ENCODE peak calls at places on chromosomes 12 and 14, in eight cellular contexts. Q is neural progenitor cell, O is AG10803, N is IMR-90, D is foreskin fibroblast, T is B cell, W is gastrocnemius medialis, Z is MM.1S. F is an unnamed sample.

GRCh38 chr14:105864651-105865265 is 338.4 kb downstream of the TMEM121 start:
- DNase-seq in Q (no peak), O (no peak), N (no peak), D (no peak), T (no peak), W (peak), Z (no peak), F (no peak)

GRCh38 chr12:124915249-124916236 is 1.1 kb upstream of the UBC start:
- DNase-seq in Q (peak), O (peak), N (peak), D (no peak), T (peak), W (peak), Z (peak), F (no peak)

GRCh38 chr12:29782285-29782820 is 1.4 kb downstream of the TMTC1 start:
- DNase-seq in Q (peak), O (peak), N (peak), D (peak), T (no peak), W (peak), Z (peak), F (peak)

GRCh38 chr12:93226356-93226755 is 151.4 kb upstream of the NUDT4 start:
- DNase-seq in Q (no peak), O (no peak), N (peak), D (peak), T (no peak), W (no peak), Z (no peak), F (no peak)

GRCh38 chr12:45122776-45123380 is 72.0 kb upstream of the DBX2 start:
- DNase-seq in Q (peak), O (peak), N (peak), D (peak), T (no peak), W (no peak), Z (peak), F (no peak)

GRCh38 chr12:28586481-28586880 is 396.2 kb downstream of the CCDC91 start:
- DNase-seq in Q (no peak), O (no peak), N (no peak), D (no peak), T (no peak), W (no peak), Z (no peak), F (no peak)

GRCh38 chr14:88005978-88006851 is 1.3 kb downstream of the GPR65 start:
- DNase-seq in Q (no peak), O (peak), N (no peak), D (no peak), T (peak), W (peak), Z (no peak), F (peak)

GRCh38 chr12:104163631-104164030 is 25.6 kb upstream of the NFYB start:
- DNase-seq in Q (no peak), O (no peak), N (no peak), D (no peak), T (no peak), W (no peak), Z (no peak), F (no peak)

GRCh38 chr12:77746108-77746507 is 84.6 kb upstream of the NAV3 start:
- DNase-seq in Q (no peak), O (peak), N (peak), D (no peak), T (no peak), W (no peak), Z (peak), F (peak)

GRCh38 chr12:52152905-52153317 is 38.9 kb downstream of the KRT80 start:
- DNase-seq in Q (no peak), O (no peak), N (no peak), D (no peak), T (no peak), W (no peak), Z (no peak), F (no peak)
- TF ChIP-seq CTCF in Q (no peak), O (no peak), N (no peak), D (no peak), T (no peak), W (no peak), Z (no peak), F (no peak)

GRCh38 chr12:43722621-43723020 is 36.0 kb downstream of the PUS7L start:
- DNase-seq in Q (peak), O (no peak), N (no peak), D (no peak), T (no peak), W (no peak), Z (no peak), F (no peak)

GRCh38 chr12:43728117-43728516 is 30.5 kb downstream of the PUS7L start:
- DNase-seq in Q (no peak), O (peak), N (no peak), D (no peak), T (no peak), W (no peak), Z (peak), F (no peak)

GRCh38 chr12:43728698-43729097 is 29.9 kb downstream of the PUS7L start:
- DNase-seq in Q (no peak), O (no peak), N (no peak), D (no peak), T (no peak), W (no peak), Z (no peak), F (no peak)

DNA sequence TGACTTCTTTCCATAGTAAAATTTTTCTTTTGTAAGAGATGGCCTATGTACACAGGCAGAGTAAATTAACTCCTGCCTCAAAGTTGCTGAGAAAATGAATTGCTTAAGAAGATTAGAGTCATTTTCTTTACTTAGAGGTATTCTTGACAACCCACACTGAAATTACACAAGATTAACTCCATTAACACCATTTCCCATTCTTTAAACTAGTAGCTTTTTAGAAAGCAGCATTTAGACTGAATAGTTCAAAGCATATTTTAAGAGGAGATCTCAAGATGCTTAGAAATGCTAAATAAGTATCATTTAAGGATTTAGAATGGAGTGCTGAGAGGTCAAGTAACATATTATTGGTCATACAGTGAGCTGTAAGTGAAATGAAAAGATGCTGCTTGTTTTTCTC is 35.5 kb downstream of the PUS7L start:
- DNase-seq in Q (peak), O (no peak), N (no peak), D (no peak), T (no peak), W (no peak), Z (no peak), F (no peak)
- TF ChIP-seq CTCF in Q (no peak), O (no peak), N (no peak), D (no peak), T (no peak), W (no peak), Z (no peak), F (no peak)

DNA sequence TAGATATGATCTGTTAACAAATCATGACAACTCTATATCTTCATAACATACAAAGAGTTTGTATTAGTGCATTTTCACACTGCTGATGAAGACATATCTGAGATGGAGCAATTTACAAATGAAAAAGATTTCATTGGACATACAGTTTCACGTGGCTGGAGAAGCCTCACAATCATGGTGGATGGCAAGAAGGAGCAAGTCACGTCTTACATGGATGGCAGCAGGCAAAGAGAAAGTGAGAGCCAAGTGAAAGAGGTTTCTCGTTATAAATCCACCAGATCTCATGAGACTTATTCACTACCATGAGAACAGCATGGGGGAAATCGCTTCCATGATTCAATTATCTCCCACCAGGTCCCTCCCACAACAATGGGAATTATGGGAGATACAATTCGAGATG is 157.6 kb downstream of the DUSP6 start:
- DNase-seq in Q (no peak), O (no peak), N (no peak), D (no peak), T (no peak), W (no peak), Z (no peak), F (no peak)
- TF ChIP-seq CTCF in Q (no peak), O (no peak), N (no peak), D (no peak), T (no peak), W (no peak), Z (no peak), F (no peak)

GRCh38 chr14:31326111-31326510 is 94.2 kb downstream of the HEATR5A start:
- DNase-seq in Q (no peak), O (peak), N (peak), D (peak), T (no peak), W (no peak), Z (no peak), F (no peak)
- TF ChIP-seq CTCF in Q (no peak), O (peak), N (peak), D (peak), T (no peak), W (no peak), Z (no peak), F (peak)

GRCh38 chr14:82009993-82010392 is 476.3 kb upstream of the SEL1L start:
- DNase-seq in Q (no peak), O (no peak), N (no peak), D (no peak), T (no peak), W (no peak), Z (no peak), F (no peak)

GRCh38 chr14:82003418-82003817 is 469.8 kb upstream of the SEL1L start:
- DNase-seq in Q (no peak), O (no peak), N (no peak), D (no peak), T (no peak), W (no peak), Z (no peak), F (no peak)

GRCh38 chr14:82011460-82011859 is 477.8 kb upstream of the SEL1L start:
- DNase-seq in Q (no peak), O (no peak), N (no peak), D (no peak), T (no peak), W (no peak), Z (no peak), F (no peak)

DNA sequence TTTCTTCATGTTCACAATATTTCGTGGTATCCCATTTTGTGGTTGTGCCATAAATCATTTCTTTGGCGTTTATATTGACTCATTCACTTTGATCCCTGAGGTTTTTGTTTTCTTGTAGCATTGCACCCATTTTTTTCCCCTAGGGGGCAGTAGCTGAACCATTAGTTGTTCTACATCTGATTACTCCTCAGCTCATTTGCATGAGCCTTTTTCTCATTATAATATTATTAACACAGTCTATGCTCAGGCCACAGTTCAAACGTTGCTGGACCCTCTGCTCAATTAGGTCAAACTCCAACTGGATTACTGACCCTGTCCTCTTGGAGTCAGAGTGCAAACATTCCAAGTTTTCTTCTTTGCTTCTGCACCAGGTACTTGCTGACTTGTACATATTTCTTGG is 475.4 kb upstream of the SEL1L start:
- DNase-seq in Q (peak), O (no peak), N (no peak), D (no peak), T (no peak), W (no peak), Z (no peak), F (no peak)
- TF ChIP-seq CTCF in Q (peak), O (no peak), N (no peak), D (no peak), T (no peak), W (no peak), Z (peak), F (no peak)

GRCh38 chr14:28707814-28708213 is 58.8 kb upstream of the FOXG1 start:
- DNase-seq in Q (no peak), O (peak), N (no peak), D (peak), T (no peak), W (no peak), Z (no peak), F (no peak)
- TF ChIP-seq CTCF in Q (no peak), O (no peak), N (no peak), D (no peak), T (no peak), W (no peak), Z (no peak), F (no peak)